ENCODE peak calls at places on chromosomes 11 and 22, in five cellular contexts. Q is transverse colon, F is AG04450, B is A549, P is suprapubic skin. L is an unnamed sample. For H3K9me3, the result is how much of the 10 kb centered on the place peaks cover.

GRCh38 chr11:130420478-130421198 is 7.8 kb downstream of the ADAMTS8 start:
- DNase-seq in Q (no peak), F (no peak), B (no peak), P (no peak), L (peak)

GRCh38 chr22:25395915-25396314 is 168.6 kb upstream of the GRK3 start:
- DNase-seq in Q (no peak), F (no peak), B (no peak), P (no peak), L (no peak)

GRCh38 chr11:107999759-108000455 is 8.8 kb upstream of the CUL5 start:
- DNase-seq in Q (no peak), F (no peak), B (peak), P (no peak), L (no peak)

GRCh38 chr11:28842716-28843115 is 734.5 kb downstream of the METTL15 start:
- DNase-seq in Q (no peak), F (no peak), B (no peak), P (no peak), L (no peak)

GRCh38 chr22:48441553-48441850 is 1386.2 kb downstream of the BRD1 start:
- DNase-seq in Q (no peak), F (no peak), B (no peak), P (no peak), L (no peak)

GRCh38 chr22:22891139-22891621 is 3.6 kb downstream of the IGLL5 start:
- DNase-seq in Q (no peak), F (no peak), B (no peak), P (no peak), L (no peak)

GRCh38 chr11:64742940-64743590 is 877 bp downstream of the RASGRP2 start:
- DNase-seq in Q (peak), F (no peak), B (peak), P (peak), L (peak)

GRCh38 chr22:19959043-19959586 is 17.5 kb upstream of the TXNRD2 start:
- DNase-seq in Q (peak), F (no peak), B (no peak), P (peak), L (peak)

GRCh38 chr11:33690290-33691050 is 10.2 kb downstream of the C11orf91 start:
- DNase-seq in Q (no peak), F (peak), B (peak), P (peak), L (no peak)

GRCh38 chr22:30523646-30524489 is 18.4 kb upstream of the SEC14L4 start:
- DNase-seq in Q (no peak), F (no peak), B (no peak), P (no peak), L (no peak)

GRCh38 chr11:57514538-57515331 is 767 bp downstream of the SLC43A1 start:
- DNase-seq in Q (peak), F (no peak), B (no peak), P (peak), L (peak)

GRCh38 chr11:118574636-118575035 is 2.4 kb downstream of the ARCN1 start:
- DNase-seq in Q (no peak), F (no peak), B (no peak), P (no peak), L (no peak)

GRCh38 chr11:109138200-109138599 is 283.8 kb upstream of the C11orf87 start:
- DNase-seq in Q (no peak), F (no peak), B (no peak), P (no peak), L (no peak)

GRCh38 chr11:1007279-1007678 is 29.2 kb downstream of the MUC6 start:
- DNase-seq in Q (no peak), F (no peak), B (no peak), P (no peak), L (no peak)

GRCh38 chr22:18148508-18148965 is 1.4 kb upstream of the USP18 start:
- DNase-seq in Q (no peak), F (no peak), B (no peak), P (no peak), L (no peak)

GRCh38 chr22:11360632-11361031 is 4167.4 kb upstream of the OR11H1 start:
- DNase-seq in Q (no peak), F (no peak), B (no peak), P (no peak), L (no peak)

GRCh38 chr11:62400760-62401159 is 18.1 kb upstream of the SCGB1A1 start:
- DNase-seq in Q (peak), F (peak), B (no peak), P (peak), L (peak)

GRCh38 chr22:41699264-41700104 is at the start of gene MEI1:
- DNase-seq in Q (peak), F (peak), B (peak), P (peak), L (peak)

GRCh38 chr22:31957970-31958594 is 13.7 kb downstream of the YWHAH start:
- DNase-seq in Q (no peak), F (no peak), B (no peak), P (no peak), L (peak)

GRCh38 chr11:69437001-69437875 is 44.2 kb upstream of the LINC01488 start:
- DNase-seq in Q (no peak), F (no peak), B (peak), P (no peak), L (peak)

GRCh38 chr22:28670691-28671261 is 8.9 kb downstream of the TTC28 start:
- DNase-seq in Q (no peak), F (no peak), B (no peak), P (no peak), L (no peak)

GRCh38 chr11:132257861-132258260 is 887.4 kb downstream of the NTM start:
- DNase-seq in Q (no peak), F (no peak), B (no peak), P (no peak), L (no peak)

GRCh38 chr11:7480132-7480531 is 5.2 kb upstream of the OLFML1 start:
- DNase-seq in Q (no peak), F (no peak), B (no peak), P (no peak), L (no peak)

GRCh38 chr11:44690651-44691050 is 36.1 kb upstream of the TSPAN18 start:
- DNase-seq in Q (no peak), F (no peak), B (no peak), P (no peak), L (peak)

GRCh38 chr11:63503492-63503891 is 2.4 kb upstream of the LGALS12 start:
- DNase-seq in Q (no peak), F (no peak), B (no peak), P (no peak), L (no peak)

GRCh38 chr22:38870791-38871359 is 1.1 kb downstream of the CBX6 start:
- DNase-seq in Q (no peak), F (no peak), B (no peak), P (peak), L (no peak)

GRCh38 chr11:81673001-81673400 is 1060.7 kb downstream of the FAM181B start:
- DNase-seq in Q (no peak), F (peak), B (no peak), P (no peak), L (no peak)

GRCh38 chr22:31144223-31144622 is 3.9 kb upstream of the PLA2G3 start:
- DNase-seq in Q (no peak), F (no peak), B (no peak), P (no peak), L (no peak)

GRCh38 chr22:43945632-43946390 is 9.4 kb upstream of the SAMM50 start:
- DNase-seq in Q (peak), F (no peak), B (peak), P (no peak), L (peak)

GRCh38 chr11:75351541-75352416 is at the start of gene ARRB1:
- DNase-seq in Q (peak), F (no peak), B (peak), P (peak), L (peak)

GRCh38 chr11:108734956-108735559 is 70.2 kb downstream of the DDX10 start:
- DNase-seq in Q (no peak), F (no peak), B (peak), P (no peak), L (no peak)

GRCh38 chr11:119779195-119780071 is 50.4 kb upstream of the NECTIN1 start:
- DNase-seq in Q (no peak), F (no peak), B (no peak), P (no peak), L (peak)

GRCh38 chr11:91761406-91762027 is 463.1 kb upstream of the FAT3 start:
- DNase-seq in Q (no peak), F (no peak), B (no peak), P (no peak), L (no peak)

GRCh38 chr11:67700141-67700540 is 25.7 kb upstream of the ALDH3B2 start:
- DNase-seq in Q (no peak), F (no peak), B (no peak), P (no peak), L (no peak)

GRCh38 chr11:5367461-5368074 is 16.0 kb upstream of the OR51M1 start:
- DNase-seq in Q (no peak), F (peak), B (no peak), P (no peak), L (no peak)

GRCh38 chr11:45662665-45663485 is 2.5 kb downstream of the CHST1 start:
- DNase-seq in Q (no peak), F (peak), B (peak), P (peak), L (peak)

GRCh38 chr22:33451851-33452469 is 393.8 kb upstream of the SYN3 start:
- DNase-seq in Q (no peak), F (no peak), B (no peak), P (no peak), L (no peak)

GRCh38 chr11:127217941-127218615 is 217.5 kb upstream of the KIRREL3 start:
- DNase-seq in Q (no peak), F (no peak), B (no peak), P (no peak), L (no peak)

GRCh38 chr11:111602865-111603632 is 800 bp downstream of the SIK2 start:
- DNase-seq in Q (peak), F (no peak), B (peak), P (peak), L (no peak)

DNA sequence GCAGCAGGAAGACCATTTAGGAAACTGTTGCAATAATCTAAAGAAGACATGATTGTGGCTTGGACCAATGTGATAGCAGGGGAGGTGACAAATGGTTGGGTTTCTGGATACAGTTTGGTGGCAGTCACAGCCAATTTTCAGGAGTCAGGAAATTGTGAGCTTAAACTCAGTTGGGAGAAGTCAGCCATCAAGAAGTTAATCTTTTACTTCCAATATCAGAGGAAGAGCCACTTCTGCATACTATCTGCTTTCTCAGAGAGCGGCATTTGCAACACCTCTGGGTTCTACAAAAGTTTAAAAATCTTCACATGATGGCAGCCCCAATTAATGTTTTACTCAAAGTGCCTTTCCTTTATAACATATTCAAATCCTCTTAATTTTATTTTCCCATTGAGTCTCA is 33.7 kb upstream of the PDE3B start:
- DNase-seq in Q (no peak), F (no peak), B (no peak), P (no peak), L (no peak)
- H3K9me3 ChIP-seq in Q (under half), F (under half), B (under half), P (under half), L (under half)

GRCh38 chr22:46119729-46120419 is 30.5 kb upstream of the PPARA start:
- DNase-seq in Q (no peak), F (peak), B (peak), P (no peak), L (no peak)
- TF ChIP-seq CTCF in Q (no peak), F (no peak), B (no peak), P (no peak), L (no peak)

DNA sequence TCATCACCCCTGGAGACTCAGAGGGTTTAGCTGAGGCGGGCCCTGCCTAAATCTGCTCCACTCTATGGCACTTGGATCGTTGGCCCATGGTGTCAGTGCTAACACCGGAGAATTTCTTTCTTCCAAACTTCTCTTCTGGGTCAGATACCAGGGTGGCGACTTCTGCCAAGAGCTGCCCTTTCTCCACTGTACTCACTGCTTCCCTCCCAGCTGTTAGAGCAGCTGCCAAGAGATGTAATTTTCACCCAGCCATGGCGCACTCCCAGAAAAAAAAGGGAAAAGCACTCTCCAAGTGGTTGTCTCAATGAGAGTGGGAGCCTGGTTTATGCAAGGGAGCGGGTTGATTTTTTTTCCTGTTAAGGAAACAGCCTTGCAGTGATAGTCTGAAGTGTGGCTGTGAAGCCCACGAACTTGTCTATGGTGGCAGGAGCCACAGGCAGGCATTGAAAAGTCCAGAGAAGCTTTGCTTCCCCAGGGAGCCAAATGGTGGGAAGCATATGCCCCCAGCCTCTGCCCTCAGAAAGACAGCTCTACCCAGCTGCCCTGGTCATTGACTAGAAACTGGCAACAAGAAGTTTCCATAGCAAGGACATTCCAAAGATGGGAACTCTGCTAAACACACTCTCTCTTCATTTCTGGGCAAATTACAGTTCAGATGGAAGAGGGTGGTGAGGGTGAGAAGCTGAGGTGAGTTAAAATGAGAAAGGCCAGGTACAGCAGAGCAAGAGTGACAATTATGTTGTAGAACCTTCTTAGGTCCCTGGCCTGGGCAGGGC is 10.7 kb downstream of the PCSK7 start:
- DNase-seq in Q (peak), F (no peak), B (no peak), P (no peak), L (no peak)
- H3K27ac ChIP-seq in Q (peak), F (peak), B (no peak), P (peak), L (no peak)

DNA sequence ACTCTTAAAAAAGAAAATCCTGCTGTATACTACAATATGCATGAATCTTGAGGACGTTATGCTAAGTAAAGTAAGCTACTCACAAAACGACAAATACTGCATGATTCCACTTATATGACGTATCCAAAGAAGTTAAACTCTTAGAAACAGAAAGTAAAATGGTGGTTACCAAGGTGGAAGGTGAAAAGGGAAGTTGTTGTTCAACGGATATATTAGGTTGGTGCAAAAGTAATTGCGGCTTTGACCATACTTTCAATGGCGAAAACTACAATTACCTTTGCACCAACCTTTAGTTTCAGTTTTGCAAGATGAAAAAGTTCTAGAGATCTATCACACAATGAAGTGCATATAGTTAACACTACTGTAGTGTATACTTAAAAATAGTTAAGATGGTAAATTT is 101.8 kb downstream of the FAM168A start:
- DNase-seq in Q (no peak), F (no peak), B (no peak), P (no peak), L (no peak)
- H3K9me3 ChIP-seq in Q (under half), F (under half), B (under half), P (under half), L (under half)

DNA sequence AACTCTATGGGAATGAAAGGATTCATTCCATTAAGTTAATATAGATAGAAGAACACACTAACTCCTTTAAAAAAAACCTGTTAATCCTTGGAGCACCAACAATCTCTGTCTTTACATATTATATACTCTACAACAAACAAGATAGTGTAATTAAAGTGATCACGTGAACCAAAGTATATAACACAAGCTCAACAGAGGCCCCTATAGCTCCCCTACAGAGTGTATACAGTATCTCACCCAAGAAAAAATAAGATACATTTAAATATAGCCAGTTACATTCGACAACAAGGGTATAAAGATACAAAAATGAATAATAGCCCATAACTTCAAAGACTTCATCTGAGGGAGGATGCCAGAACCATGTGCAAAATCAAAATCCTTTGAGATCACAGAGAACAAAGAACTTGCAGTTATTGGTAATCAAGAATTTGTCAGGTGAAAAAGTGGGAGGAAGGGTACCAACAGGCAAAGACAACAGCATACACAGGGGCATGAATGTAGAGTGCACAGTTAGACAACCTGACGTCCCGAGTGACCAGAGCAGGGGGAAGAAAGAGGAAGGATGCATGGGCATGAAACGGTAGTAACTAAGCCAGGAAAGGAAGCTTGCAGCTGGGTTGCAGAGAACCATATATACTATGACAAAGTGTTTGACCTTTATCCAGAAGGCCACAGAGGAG is 4.7 kb downstream of the FCHSD2 start:
- DNase-seq in Q (no peak), F (no peak), B (no peak), P (no peak), L (no peak)
- TF ChIP-seq CTCF in Q (no peak), F (peak), B (no peak), P (no peak), L (no peak)

DNA sequence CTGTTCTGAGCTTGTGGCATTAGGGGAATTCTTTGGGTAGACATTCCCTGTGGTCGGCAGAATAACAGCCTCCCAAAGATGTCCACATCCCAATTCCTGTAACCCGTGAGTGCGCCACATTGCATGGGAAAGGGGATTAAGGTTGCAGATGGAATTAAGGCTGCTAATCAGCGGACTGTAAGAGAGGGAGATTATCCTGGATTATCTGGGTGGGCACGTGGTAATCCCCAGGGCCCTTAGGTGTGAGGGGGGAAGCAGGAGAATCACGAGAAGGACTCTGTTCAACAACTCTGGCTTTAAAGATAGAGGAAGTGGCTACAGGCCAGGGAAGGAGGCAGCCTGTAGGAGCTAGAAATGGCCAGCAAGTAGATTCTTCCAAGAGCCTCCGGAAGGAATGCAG is 16.0 kb downstream of the CACNG2 start:
- DNase-seq in Q (no peak), F (no peak), B (no peak), P (no peak), L (no peak)
- H3K27ac ChIP-seq in Q (no peak), F (no peak), B (no peak), P (no peak), L (no peak)

L was measured in spleen.